ENCODE peak calls at places on chromosomes 3 and 15, in seven cellular contexts. M is psoas muscle; B is M059J; C is naive thymus-derived CD8-positive, alpha-beta T cell; G is progenitor cell of endocrine pancreas; S is mesothelial cell of epicardium; A is C1 segment of cervical spinal cord. E is an unnamed sample.
A peak's percentile ranks its signal among the peaks of the same experiment; 100 is the strongest.

GRCh38 chr15:70493787-70494514 is 269.4 kb downstream of the UACA start:
- DNase-seq in M (no peak), B (peak; percentile 68), C (no peak), G (no peak), S (no peak), A (no peak), E (peak; percentile 91)

GRCh38 chr3:195735036-195735695 is 14.4 kb downstream of the MUC20 start:
- DNase-seq in M (no peak), B (no peak), C (no peak), G (no peak), S (no peak), A (no peak), E (no peak)

GRCh38 chr3:72273615-72274014 is 488.7 kb upstream of the PROK2 start:
- DNase-seq in M (no peak), B (peak; percentile 61), C (no peak), G (no peak), S (peak; percentile 41), A (no peak), E (peak; percentile 4)

GRCh38 chr3:73848173-73848751 is 223.5 kb upstream of the PDZRN3 start:
- DNase-seq in M (no peak), B (peak; percentile 5), C (no peak), G (no peak), S (no peak), A (no peak), E (peak; percentile 42)

GRCh38 chr3:102069211-102069662 is 219.9 kb downstream of the NFKBIZ start:
- DNase-seq in M (no peak), B (peak; percentile 77), C (no peak), G (no peak), S (no peak), A (no peak), E (peak; percentile 81)

GRCh38 chr15:38996111-38996541 is 431.5 kb upstream of the RASGRP1 start:
- DNase-seq in M (no peak), B (peak; percentile 97), C (no peak), G (no peak), S (no peak), A (no peak), E (peak; percentile 97)

GRCh38 chr3:18531662-18532061 is 106.5 kb upstream of the SATB1 start:
- DNase-seq in M (no peak), B (no peak), C (no peak), G (no peak), S (no peak), A (no peak), E (no peak)

GRCh38 chr3:44885618-44886017 is 11.2 kb downstream of the TGM4 start:
- DNase-seq in M (no peak), B (peak; percentile 91), C (no peak), G (no peak), S (no peak), A (no peak), E (peak; percentile 95)

GRCh38 chr15:34753236-34753894 is 1.4 kb downstream of the GJD2 start:
- DNase-seq in M (no peak), B (peak; percentile 49), C (no peak), G (peak; percentile 63), S (peak; percentile 58), A (no peak), E (peak; percentile 55)

GRCh38 chr3:99475229-99475628 is 163.2 kb upstream of the COL8A1 start:
- DNase-seq in M (no peak), B (no peak), C (no peak), G (no peak), S (no peak), A (no peak), E (no peak)

GRCh38 chr3:53493997-53494791 is at the start of gene CACNA1D:
- DNase-seq in M (no peak), B (no peak), C (no peak), G (peak; percentile 68), S (peak; percentile 37), A (no peak), E (peak; percentile 47)

GRCh38 chr15:69410290-69410874 is 3.8 kb upstream of the KIF23 start:
- DNase-seq in M (no peak), B (peak; percentile 83), C (no peak), G (no peak), S (no peak), A (no peak), E (peak; percentile 83)

GRCh38 chr15:81666828-81667227 is 292.8 kb upstream of the TMC3 start:
- DNase-seq in M (no peak), B (peak; percentile 0), C (no peak), G (no peak), S (no peak), A (no peak), E (peak; percentile 1)

GRCh38 chr15:78873796-78874761 is 1.4 kb downstream of the MORF4L1 start:
- DNase-seq in M (no peak), B (peak; percentile 31), C (peak; percentile 58), G (no peak), S (no peak), A (no peak), E (peak; percentile 49)

GRCh38 chr3:196193738-196194541 is 17.3 kb downstream of the ZDHHC19 start:
- DNase-seq in M (peak; percentile 54), B (no peak), C (no peak), G (no peak), S (no peak), A (no peak), E (no peak)

GRCh38 chr3:134373942-134374790 is at the start of gene AMOTL2:
- DNase-seq in M (peak; percentile 96), B (peak; percentile 98), C (no peak), G (peak; percentile 89), S (peak; percentile 91), A (peak; percentile 60), E (peak; percentile 98)

GRCh38 chr3:61582846-61583245 is 21.5 kb downstream of the PTPRG start:
- DNase-seq in M (no peak), B (no peak), C (no peak), G (no peak), S (no peak), A (no peak), E (no peak)

GRCh38 chr3:12689997-12690711 is 26.2 kb upstream of the RAF1 start:
- DNase-seq in M (no peak), B (no peak), C (no peak), G (no peak), S (no peak), A (no peak), E (no peak)

GRCh38 chr15:94305133-94305532 is 73.8 kb downstream of the MCTP2 start:
- DNase-seq in M (no peak), B (peak; percentile 32), C (peak; percentile 13), G (no peak), S (no peak), A (no peak), E (peak; percentile 81)

GRCh38 chr3:99213019-99213418 is 311.5 kb upstream of the DCBLD2 start:
- DNase-seq in M (no peak), B (no peak), C (no peak), G (no peak), S (no peak), A (no peak), E (peak; percentile 43)

GRCh38 chr15:85044251-85044853 is 62.7 kb downstream of the PDE8A start:
- DNase-seq in M (no peak), B (peak; percentile 70), C (peak; percentile 38), G (no peak), S (no peak), A (peak; percentile 44), E (peak; percentile 62)

GRCh38 chr3:123733341-123733740 is 148.5 kb upstream of the HACD2 start:
- DNase-seq in M (no peak), B (peak; percentile 58), C (no peak), G (no peak), S (no peak), A (no peak), E (peak; percentile 35)

GRCh38 chr3:9903238-9903624 is 583 bp downstream of the IL17RE start:
- DNase-seq in M (no peak), B (no peak), C (no peak), G (no peak), S (no peak), A (no peak), E (peak; percentile 51)

GRCh38 chr3:37228734-37229133 is 54.4 kb upstream of the LRRFIP2 start:
- DNase-seq in M (no peak), B (no peak), C (no peak), G (no peak), S (no peak), A (no peak), E (no peak)